ENCODE peak calls at places on chromosomes 16 and 17, in seven cellular contexts. J is neuronal stem cell, U is mesenchymal stem cell, K is H1, W is mesendoderm, C is H9, Z is trophoblast cell. O is an unnamed sample.

GRCh38 chr17:42227849-42228696 is 33.8 kb upstream of the GHDC start:
- DNase-seq in J (no peak), U (peak), K (no peak), W (no peak), C (no peak), Z (no peak), O (peak)

GRCh38 chr16:79800016-79800608 is 199.6 kb upstream of the MAF start:
- DNase-seq in J (no peak), U (no peak), K (no peak), W (no peak), C (no peak), Z (no peak), O (no peak)

GRCh38 chr17:76789235-76789788 is 51.4 kb downstream of the MFSD11 start:
- DNase-seq in J (no peak), U (no peak), K (no peak), W (peak), C (no peak), Z (peak), O (no peak)

GRCh38 chr16:75624921-75625334 is 1.8 kb upstream of the ADAT1 start:
- DNase-seq in J (no peak), U (peak), K (no peak), W (peak), C (no peak), Z (peak), O (peak)

GRCh38 chr17:78965369-78965982 is 14.2 kb downstream of the LGALS3BP start:
- DNase-seq in J (no peak), U (no peak), K (no peak), W (no peak), C (peak), Z (peak), O (no peak)

GRCh38 chr17:5500804-5501391 is 14.5 kb downstream of the MIS12 start:
- DNase-seq in J (peak), U (peak), K (peak), W (peak), C (peak), Z (peak), O (peak)

GRCh38 chr16:52929478-52929877 is 123.2 kb downstream of the CHD9NB start:
- DNase-seq in J (no peak), U (no peak), K (no peak), W (no peak), C (no peak), Z (no peak), O (no peak)

GRCh38 chr17:19448341-19449268 is 37.6 kb downstream of the RNF112 start:
- DNase-seq in J (no peak), U (peak), K (no peak), W (no peak), C (peak), Z (peak), O (peak)

GRCh38 chr16:11833951-11834695 is 17.2 kb downstream of the RSL1D1 start:
- DNase-seq in J (no peak), U (peak), K (no peak), W (no peak), C (no peak), Z (peak), O (peak)

GRCh38 chr17:67481808-67482207 is 104.7 kb downstream of the PITPNC1 start:
- DNase-seq in J (no peak), U (peak), K (no peak), W (no peak), C (no peak), Z (peak), O (peak)

GRCh38 chr16:57627184-57627871 is 1.1 kb upstream of the ADGRG1 start:
- DNase-seq in J (peak), U (peak), K (no peak), W (peak), C (peak), Z (peak), O (peak)

GRCh38 chr16:14196011-14196410 is 124.9 kb downstream of the MRTFB start:
- DNase-seq in J (no peak), U (peak), K (no peak), W (peak), C (no peak), Z (peak), O (peak)

GRCh38 chr16:84741351-84741791 is 41.6 kb downstream of the USP10 start:
- DNase-seq in J (no peak), U (peak), K (no peak), W (no peak), C (no peak), Z (no peak), O (peak)

GRCh38 chr17:31754239-31754945 is 104.7 kb downstream of the COPRS start:
- DNase-seq in J (no peak), U (peak), K (no peak), W (peak), C (no peak), Z (peak), O (peak)

GRCh38 chr17:51289776-51290175 is 29.4 kb downstream of the UTP18 start:
- DNase-seq in J (no peak), U (no peak), K (no peak), W (no peak), C (no peak), Z (no peak), O (peak)

GRCh38 chr17:7703584-7704574 is 1.1 kb upstream of the EFNB3 start:
- DNase-seq in J (peak), U (peak), K (peak), W (peak), C (peak), Z (peak), O (no peak)

GRCh38 chr17:2797226-2797625 is 988 bp downstream of the RAP1GAP2 start:
- DNase-seq in J (no peak), U (no peak), K (no peak), W (no peak), C (no peak), Z (no peak), O (no peak)

GRCh38 chr16:24253192-24253591 is 2.9 kb upstream of the CACNG3 start:
- DNase-seq in J (peak), U (peak), K (peak), W (peak), C (peak), Z (peak), O (peak)

GRCh38 chr16:56357291-56357764 is 68.0 kb downstream of the AMFR start:
- DNase-seq in J (no peak), U (peak), K (peak), W (peak), C (peak), Z (peak), O (peak)

GRCh38 chr17:412211-413015 is 59.8 kb upstream of the RPH3AL start:
- DNase-seq in J (peak), U (peak), K (peak), W (peak), C (no peak), Z (peak), O (peak)

GRCh38 chr16:28883221-28883996 is 5.1 kb downstream of the ATP2A1 start:
- DNase-seq in J (no peak), U (no peak), K (no peak), W (no peak), C (peak), Z (no peak), O (no peak)

GRCh38 chr17:66429680-66430079 is 127.3 kb downstream of the PRKCA start:
- DNase-seq in J (no peak), U (no peak), K (no peak), W (no peak), C (no peak), Z (no peak), O (no peak)

GRCh38 chr17:9138161-9138717 is 116.9 kb downstream of the NTN1 start:
- DNase-seq in J (no peak), U (no peak), K (no peak), W (no peak), C (no peak), Z (no peak), O (no peak)

GRCh38 chr16:11781773-11782172 is 15.3 kb downstream of the ZC3H7A start:
- DNase-seq in J (no peak), U (peak), K (no peak), W (no peak), C (no peak), Z (no peak), O (no peak)

GRCh38 chr16:82182237-82183003 is 12.4 kb upstream of the MPHOSPH6 start:
- DNase-seq in J (no peak), U (no peak), K (no peak), W (no peak), C (no peak), Z (no peak), O (no peak)

GRCh38 chr16:21001262-21001661 is 100.7 kb downstream of the LYRM1 start:
- DNase-seq in J (peak), U (peak), K (peak), W (peak), C (peak), Z (peak), O (peak)

GRCh38 chr17:6303664-6304063 is 131.3 kb downstream of the AIPL1 start:
- DNase-seq in J (peak), U (peak), K (peak), W (peak), C (peak), Z (peak), O (no peak)

GRCh38 chr17:48632579-48633265 is 6.6 kb upstream of the HOXB9 start:
- DNase-seq in J (no peak), U (no peak), K (no peak), W (peak), C (peak), Z (no peak), O (no peak)

GRCh38 chr17:35088647-35088910 is 25.1 kb upstream of the RFFL start:
- DNase-seq in J (peak), U (no peak), K (peak), W (peak), C (peak), Z (peak), O (no peak)

GRCh38 chr17:79423811-79424465 is 186.9 kb downstream of the RBFOX3 start:
- DNase-seq in J (no peak), U (no peak), K (no peak), W (no peak), C (no peak), Z (no peak), O (no peak)

GRCh38 chr16:66270333-66270927 is 96.1 kb upstream of the CDH5 start:
- DNase-seq in J (peak), U (peak), K (peak), W (peak), C (peak), Z (peak), O (peak)

GRCh38 chr16:82185012-82185411 is 15.0 kb upstream of the MPHOSPH6 start:
- DNase-seq in J (no peak), U (no peak), K (no peak), W (no peak), C (no peak), Z (no peak), O (no peak)

GRCh38 chr16:52872706-52873105 is 180.0 kb downstream of the CHD9NB start:
- DNase-seq in J (no peak), U (no peak), K (no peak), W (no peak), C (no peak), Z (no peak), O (no peak)

GRCh38 chr16:28930652-28931051 is 1.1 kb upstream of the CD19 start:
- DNase-seq in J (peak), U (no peak), K (no peak), W (no peak), C (no peak), Z (no peak), O (no peak)

GRCh38 chr17:49687878-49688491 is 10.1 kb upstream of the SPOP start:
- DNase-seq in J (no peak), U (peak), K (no peak), W (no peak), C (peak), Z (peak), O (peak)

GRCh38 chr17:21090889-21091618 is 35.7 kb upstream of the DHRS7B start:
- DNase-seq in J (no peak), U (peak), K (no peak), W (peak), C (no peak), Z (no peak), O (peak)

GRCh38 chr16:78240459-78241222 is 141.2 kb downstream of the WWOX start:
- DNase-seq in J (no peak), U (no peak), K (peak), W (peak), C (no peak), Z (peak), O (no peak)

GRCh38 chr16:78235876-78236275 is 136.4 kb downstream of the WWOX start:
- DNase-seq in J (no peak), U (no peak), K (no peak), W (no peak), C (no peak), Z (no peak), O (no peak)

GRCh38 chr16:78237856-78238255 is 138.4 kb downstream of the WWOX start:
- DNase-seq in J (no peak), U (no peak), K (no peak), W (no peak), C (no peak), Z (no peak), O (no peak)

GRCh38 chr16:78235168-78235800 is 135.8 kb downstream of the WWOX start:
- DNase-seq in J (peak), U (peak), K (peak), W (peak), C (peak), Z (peak), O (peak)

GRCh38 chr16:78237346-78237745 is 137.9 kb downstream of the WWOX start:
- DNase-seq in J (no peak), U (peak), K (peak), W (no peak), C (no peak), Z (no peak), O (no peak)
- H3K18ac ChIP-seq in J (no peak), U (no peak), K (no peak), W (no peak), C (no peak), Z (no peak), O (no peak)

GRCh38 chr16:30942421-30942796 is 6.5 kb upstream of the ORAI3 start:
- DNase-seq in J (no peak), U (no peak), K (no peak), W (no peak), C (no peak), Z (no peak), O (no peak)
- H3K4me2 ChIP-seq in J (no peak), U (no peak), K (peak), W (no peak), C (no peak), Z (no peak), O (no peak)

GRCh38 chr16:67663151-67663876 is 2.6 kb downstream of the PARD6A start:
- DNase-seq in J (no peak), U (peak), K (peak), W (peak), C (peak), Z (no peak), O (no peak)

GRCh38 chr16:67662653-67663010 is 1.9 kb downstream of the PARD6A start:
- DNase-seq in J (no peak), U (no peak), K (no peak), W (no peak), C (no peak), Z (no peak), O (no peak)

GRCh38 chr16:67660564-67661028 is at the start of gene PARD6A:
- DNase-seq in J (peak), U (peak), K (peak), W (peak), C (peak), Z (peak), O (peak)

GRCh38 chr16:67661101-67661661 is 421 bp downstream of the PARD6A start:
- DNase-seq in J (peak), U (peak), K (peak), W (peak), C (peak), Z (peak), O (peak)

DNA sequence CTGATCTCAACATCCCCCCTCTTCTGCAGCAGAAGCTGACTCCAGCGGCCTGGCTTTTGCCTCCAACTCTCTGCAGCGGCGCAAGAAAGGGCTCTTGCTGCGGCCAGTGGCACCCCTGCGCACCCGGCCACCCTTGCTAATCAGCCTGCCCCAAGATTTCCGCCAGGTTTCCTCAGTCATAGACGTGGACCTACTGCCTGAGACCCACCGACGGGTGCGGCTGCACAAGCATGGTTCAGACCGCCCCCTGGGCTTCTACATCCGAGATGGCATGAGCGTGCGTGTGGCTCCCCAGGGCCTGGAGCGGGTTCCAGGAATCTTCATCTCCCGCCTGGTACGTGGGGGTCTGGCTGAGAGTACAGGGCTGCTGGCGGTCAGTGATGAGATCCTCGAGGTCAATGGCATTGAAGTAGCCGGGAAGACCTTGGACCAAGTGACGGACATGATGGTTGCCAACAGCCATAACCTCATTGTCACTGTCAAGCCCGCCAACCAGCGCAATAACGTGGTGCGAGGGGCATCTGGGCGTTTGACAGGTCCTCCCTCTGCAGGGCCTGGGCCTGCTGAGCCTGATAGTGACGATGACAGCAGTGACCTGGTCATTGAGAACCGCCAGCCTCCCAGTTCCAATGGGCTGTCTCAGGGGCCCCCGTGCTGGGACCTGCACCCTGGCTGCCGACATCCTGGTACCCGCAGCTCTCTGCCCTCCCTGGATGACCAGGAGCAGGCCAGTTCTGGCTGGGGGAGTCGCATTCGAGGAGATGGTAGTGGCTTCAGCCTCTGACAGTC is 1.3 kb downstream of the PARD6A start:
- DNase-seq in J (no peak), U (no peak), K (no peak), W (no peak), C (no peak), Z (no peak), O (no peak)
- H3K18ac ChIP-seq in J (no peak), U (no peak), K (no peak), W (no peak), C (no peak), Z (no peak), O (no peak)

DNA sequence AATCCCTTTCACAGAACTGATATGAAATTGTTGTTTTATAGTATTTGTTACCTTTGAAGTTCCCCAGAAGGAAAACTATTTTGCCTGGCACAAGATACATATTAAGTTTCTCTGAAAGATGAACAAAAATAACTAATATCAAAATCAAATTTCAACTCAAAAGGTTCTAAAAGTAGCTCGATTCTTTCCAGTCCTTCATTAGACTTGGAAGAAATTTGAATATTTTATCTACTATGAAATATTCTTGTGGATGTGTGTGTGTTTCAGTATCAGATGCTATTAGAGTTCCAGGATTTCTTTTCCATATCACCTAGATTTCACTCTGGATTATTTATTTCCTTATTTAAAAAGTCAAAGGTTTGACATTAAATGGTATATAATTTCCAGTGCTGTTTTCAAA is 3.6 kb upstream of the AATF start:
- DNase-seq in J (no peak), U (no peak), K (no peak), W (no peak), C (no peak), Z (no peak), O (no peak)
- H3K4me2 ChIP-seq in J (no peak), U (no peak), K (no peak), W (no peak), C (no peak), Z (no peak), O (no peak)

GRCh38 chr16:2737895-2738418 is 14.5 kb upstream of the SRRM2 start:
- DNase-seq in J (no peak), U (no peak), K (no peak), W (no peak), C (no peak), Z (no peak), O (no peak)

GRCh38 chr16:2740476-2740875 is 12.0 kb upstream of the SRRM2 start:
- DNase-seq in J (no peak), U (no peak), K (no peak), W (no peak), C (no peak), Z (no peak), O (no peak)

GRCh38 chr16:2737238-2737605 is 15.2 kb upstream of the SRRM2 start:
- DNase-seq in J (no peak), U (no peak), K (no peak), W (no peak), C (no peak), Z (no peak), O (no peak)

GRCh38 chr16:2739555-2740435 is 12.6 kb upstream of the SRRM2 start:
- DNase-seq in J (no peak), U (no peak), K (no peak), W (no peak), C (no peak), Z (no peak), O (no peak)

GRCh38 chr16:2738615-2739014 is 13.8 kb upstream of the SRRM2 start:
- DNase-seq in J (no peak), U (no peak), K (no peak), W (no peak), C (no peak), Z (no peak), O (no peak)
- H3K18ac ChIP-seq in J (no peak), U (no peak), K (no peak), W (no peak), C (no peak), Z (no peak), O (no peak)

GRCh38 chr16:89253548-89254287 is 36.2 kb downstream of the ZNF778 start:
- DNase-seq in J (no peak), U (no peak), K (no peak), W (no peak), C (no peak), Z (no peak), O (no peak)

GRCh38 chr16:89261691-89262563 is 44.4 kb downstream of the ZNF778 start:
- DNase-seq in J (no peak), U (peak), K (no peak), W (no peak), C (no peak), Z (no peak), O (peak)

GRCh38 chr16:89257281-89257731 is 39.8 kb downstream of the ZNF778 start:
- DNase-seq in J (no peak), U (no peak), K (peak), W (no peak), C (peak), Z (no peak), O (no peak)

GRCh38 chr16:89257757-89258465 is 40.4 kb downstream of the ZNF778 start:
- DNase-seq in J (no peak), U (no peak), K (no peak), W (peak), C (no peak), Z (no peak), O (no peak)

DNA sequence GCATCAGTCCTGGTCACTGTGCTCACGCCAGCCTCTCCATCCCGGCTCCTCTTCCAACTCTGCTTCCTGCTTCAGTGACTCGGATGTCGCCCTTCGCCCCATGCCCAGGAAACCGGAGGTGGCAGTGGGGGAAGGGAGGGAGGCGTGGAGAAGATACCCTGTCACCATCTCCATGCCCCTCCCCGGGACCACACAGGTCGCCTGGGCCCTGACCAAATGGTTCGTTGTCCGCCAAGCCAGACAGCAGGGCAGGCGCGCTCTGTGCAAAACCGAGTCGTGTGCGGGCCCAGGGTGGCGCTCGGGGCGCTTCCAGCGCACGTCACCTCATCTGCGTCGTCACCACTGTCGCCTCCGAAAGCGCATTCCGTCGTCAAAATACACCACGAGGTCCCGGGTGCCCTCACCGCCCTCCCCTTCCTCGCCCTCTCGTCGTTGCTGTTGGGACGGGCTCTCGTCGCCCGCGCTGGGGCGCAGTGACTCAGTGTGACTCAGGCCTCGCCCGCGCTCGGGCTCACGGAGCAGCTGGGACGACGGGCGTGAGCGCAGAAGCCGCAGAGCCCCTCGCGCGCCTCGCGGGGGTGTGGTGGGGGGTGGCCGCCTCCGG is 39.2 kb downstream of the ZNF778 start:
- DNase-seq in J (no peak), U (peak), K (peak), W (peak), C (peak), Z (peak), O (peak)
- H3K4me2 ChIP-seq in J (peak), U (no peak), K (peak), W (peak), C (peak), Z (peak), O (peak)